ENCODE peak calls at places on chromosomes 7 and 10, in five cellular contexts. C, U, J, E and V are unnamed samples.

GRCh38 chr7:41114166-41114565 is 588.7 kb downstream of the INHBA start:
- DNase-seq in C (no peak), U (no peak), J (no peak), E (no peak), V (no peak)

GRCh38 chr10:81002382-81002781 is 464.7 kb downstream of the SH2D4B start:
- DNase-seq in C (no peak), U (no peak), J (no peak), E (no peak), V (no peak)

GRCh38 chr10:3720228-3721019 is 64.6 kb downstream of the KLF6 start:
- DNase-seq in C (no peak), U (no peak), J (no peak), E (no peak), V (no peak)

GRCh38 chr7:5428470-5429252 is 5.0 kb upstream of the TNRC18 start:
- DNase-seq in C (peak; percentile 73), U (no peak), J (no peak), E (no peak), V (no peak)

GRCh38 chr10:88783734-88784133 is 18.8 kb upstream of the LIPM start:
- DNase-seq in C (no peak), U (no peak), J (no peak), E (no peak), V (no peak)

GRCh38 chr10:30413996-30414576 is 19.9 kb upstream of the MAP3K8 start:
- DNase-seq in C (no peak), U (no peak), J (no peak), E (no peak), V (no peak)

GRCh38 chr10:26310361-26310760 is 93.8 kb downstream of the GAD2 start:
- DNase-seq in C (no peak), U (no peak), J (no peak), E (no peak), V (no peak)

GRCh38 chr7:16644987-16645592 is 464 bp downstream of the ANKMY2 start:
- DNase-seq in C (peak; percentile 11), U (no peak), J (no peak), E (no peak), V (no peak)

GRCh38 chr10:120477723-120478270 is 20.8 kb downstream of the PLPP4 start:
- DNase-seq in C (no peak), U (no peak), J (no peak), E (no peak), V (no peak)

GRCh38 chr7:131753620-131754222 is 197.3 kb upstream of the PODXL start:
- DNase-seq in C (no peak), U (no peak), J (no peak), E (no peak), V (no peak)